ENCODE peak calls at places on chromosomes 16 and 17, in six cellular contexts. X, I, L, D, N and F are unnamed samples.
A peak's percentile ranks its signal among the peaks of the same experiment; 100 is the strongest.

GRCh38 chr17:80753946-80754345 is 209.3 kb downstream of the RPTOR start:
- DNase-seq in N (no peak), X (no peak), L (no peak), I (no peak), D (no peak), F (no peak)

GRCh38 chr16:68636818-68637217 is 8.3 kb upstream of the CDH3 start:
- DNase-seq in L (no peak), I (no peak), D (no peak), X (no peak), N (no peak), F (no peak)

GRCh38 chr17:4607773-4608187 is 23.5 kb downstream of the SMTNL2 start:
- DNase-seq in D (peak; percentile 65), X (no peak), L (peak; percentile 49), N (peak; percentile 25), I (no peak), F (peak; percentile 27)

GRCh38 chr17:17416007-17416399 is 60.8 kb upstream of the MED9 start:
- DNase-seq in I (peak; percentile 15), D (peak; percentile 83), X (no peak), L (peak; percentile 83), N (peak; percentile 83), F (peak; percentile 84)

GRCh38 chr16:53433930-53434435 is 288 bp upstream of the RBL2 start:
- DNase-seq in N (no peak), I (no peak), X (no peak), L (peak; percentile 75), D (peak; percentile 80), F (no peak)

GRCh38 chr17:80964231-80964856 is 27.3 kb upstream of the CHMP6 start:
- DNase-seq in L (no peak), X (no peak), D (no peak), N (no peak), I (peak; percentile 52), F (no peak)

GRCh38 chr17:45431531-45432404 is 902 bp downstream of the ARHGAP27 start:
- DNase-seq in X (peak; percentile 95), N (peak; percentile 96), D (peak; percentile 64), L (peak; percentile 31), I (no peak), F (peak; percentile 99)

GRCh38 chr16:20383106-20384029 is 21.2 kb downstream of the PDILT start:
- DNase-seq in N (peak; percentile 86), L (peak; percentile 54), I (peak; percentile 72), D (peak; percentile 45), X (peak; percentile 82), F (peak; percentile 88)

GRCh38 chr16:240559-240958 is 5.9 kb downstream of the FAM234A start:
- DNase-seq in L (no peak), N (no peak), D (no peak), X (no peak), I (no peak), F (no peak)

GRCh38 chr16:78902291-78902690 is 698.2 kb downstream of the MAF start:
- DNase-seq in N (no peak), D (no peak), X (no peak), L (no peak), I (no peak), F (no peak)

GRCh38 chr16:78897299-78897698 is 703.2 kb downstream of the MAF start:
- DNase-seq in I (no peak), L (no peak), X (no peak), D (no peak), N (no peak), F (no peak)

GRCh38 chr16:78906135-78906534 is 694.4 kb downstream of the MAF start:
- DNase-seq in I (no peak), L (no peak), N (no peak), D (no peak), X (no peak), F (peak; percentile 61)

GRCh38 chr16:78900039-78900811 is 700.3 kb downstream of the MAF start:
- DNase-seq in L (no peak), X (no peak), N (peak; percentile 12), D (no peak), I (no peak), F (no peak)

GRCh38 chr16:78903237-78903636 is 697.3 kb downstream of the MAF start:
- DNase-seq in I (no peak), X (no peak), N (no peak), D (no peak), L (no peak), F (no peak)
- H3K14ac ChIP-seq in I (no peak overlapping the region), X (no peak overlapping the region), N (no peak overlapping the region), D (no peak overlapping the region), L (no peak overlapping the region), F (no peak overlapping the region)

GRCh38 chr17:75588546-75589016 is 981 bp downstream of the MYO15B start:
- DNase-seq in D (no peak), L (no peak), I (peak; percentile 47), N (no peak), X (no peak), F (no peak)
- H3K23ac ChIP-seq in D (peak overlapping the region; percentile 62), L (no peak overlapping the region), I (peak overlapping the region; percentile 97), N (no peak overlapping the region), X (no peak overlapping the region), F (no peak overlapping the region)

GRCh38 chr16:4499196-4499555 is 23.0 kb downstream of the HMOX2 start:
- DNase-seq in X (no peak), N (no peak), L (no peak), D (no peak), I (no peak), F (no peak)
- H3K14ac ChIP-seq in X (no peak overlapping the region), N (no peak overlapping the region), L (no peak overlapping the region), D (no peak overlapping the region), I (no peak overlapping the region), F (no peak overlapping the region)

GRCh38 chr17:41500131-41500911 is 5.1 kb downstream of the KRT13 start:
- DNase-seq in D (peak; percentile 38), X (no peak), L (peak; percentile 76), I (no peak), N (peak; percentile 44), F (peak; percentile 62)
- H3K23ac ChIP-seq in D (no peak overlapping the region), X (no peak overlapping the region), L (peak overlapping the region; percentile 76), I (peak overlapping the region; percentile 40), N (no peak overlapping the region), F (no peak overlapping the region)

GRCh38 chr17:51454456-51454978 is 194.2 kb downstream of the UTP18 start:
- DNase-seq in X (no peak), L (no peak), D (no peak), I (no peak), N (no peak), F (no peak)

GRCh38 chr17:51455931-51456330 is 195.6 kb downstream of the UTP18 start:
- DNase-seq in D (no peak), N (no peak), L (no peak), I (no peak), X (no peak), F (no peak)

GRCh38 chr17:51456942-51457341 is 196.6 kb downstream of the UTP18 start:
- DNase-seq in L (no peak), I (no peak), D (no peak), N (no peak), X (no peak), F (no peak)

DNA sequence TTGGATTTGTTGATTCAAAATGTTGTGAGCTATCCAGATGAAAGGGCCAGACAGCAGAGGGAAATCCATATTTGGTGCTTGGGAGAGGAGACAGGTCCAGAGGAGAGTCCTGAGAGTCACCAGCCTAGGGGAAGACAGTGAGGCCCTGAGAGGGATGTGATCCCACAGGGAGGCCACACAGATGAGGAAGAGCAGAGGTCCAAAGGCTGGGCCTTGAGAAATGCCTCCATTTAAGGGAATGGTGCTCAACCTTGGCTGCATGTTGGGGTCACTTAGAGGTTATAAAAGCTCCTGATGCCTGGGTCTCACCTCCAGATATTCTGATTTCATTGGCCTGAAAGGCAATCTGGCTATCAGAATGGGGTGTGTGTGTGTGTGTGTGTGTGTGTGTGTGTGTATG is 194.9 kb downstream of the UTP18 start:
- DNase-seq in N (no peak), L (no peak), D (no peak), I (no peak), X (no peak), F (no peak)
- H3K14ac ChIP-seq in N (no peak overlapping the region), L (no peak overlapping the region), D (no peak overlapping the region), I (no peak overlapping the region), X (no peak overlapping the region), F (no peak overlapping the region)

GRCh38 chr17:49260011-49260921 is 29.7 kb upstream of the PHOSPHO1 start:
- DNase-seq in D (peak; percentile 96), I (peak; percentile 37), N (peak; percentile 78), L (peak; percentile 82), X (peak; percentile 70), F (peak; percentile 74)
- H3K23ac ChIP-seq in D (no peak overlapping the region), I (no peak overlapping the region), N (no peak overlapping the region), L (peak overlapping the region; percentile 57), X (no peak overlapping the region), F (no peak overlapping the region)

GRCh38 chr16:76856112-76856511 is 334.9 kb upstream of the MON1B start:
- DNase-seq in N (no peak), I (no peak), L (no peak), X (no peak), D (no peak), F (no peak)

GRCh38 chr16:76854234-76854633 is 336.8 kb upstream of the MON1B start:
- DNase-seq in N (peak; percentile 3), I (no peak), X (no peak), L (no peak), D (no peak), F (no peak)

GRCh38 chr16:76857402-76857801 is 333.6 kb upstream of the MON1B start:
- DNase-seq in X (no peak), L (no peak), I (no peak), D (no peak), N (peak; percentile 73), F (no peak)
- H3K14ac ChIP-seq in X (no peak overlapping the region), L (no peak overlapping the region), I (no peak overlapping the region), D (no peak overlapping the region), N (no peak overlapping the region), F (no peak overlapping the region)

GRCh38 chr17:75325827-75326586 is 36.8 kb upstream of the SLC25A19 start:
- DNase-seq in D (peak; percentile 39), I (no peak), N (peak; percentile 85), L (peak; percentile 35), X (no peak), F (no peak)
- H3K23ac ChIP-seq in D (no peak overlapping the region), I (no peak overlapping the region), N (no peak overlapping the region), L (no peak overlapping the region), X (no peak overlapping the region), F (no peak overlapping the region)